ENCODE peak calls at places on chromosomes 2 and 18, in eight cellular contexts. One of them, this sample, is unnamed. For H3K36me3, the result is how much of the 10 kb centered on the place peaks cover.

GRCh38 chr18:25278415-25278814 is 73.6 kb downstream of the ZNF521 start:
- DNase-seq in HepG2: no peak
- DNase-seq in endothelial cell of umbilical vein: peak
- DNase-seq in PC-3: no peak
- DNase-seq in sigmoid colon: no peak
- DNase-seq in lower lobe of right lung: no peak
- DNase-seq in hepatocyte: no peak
- DNase-seq in transverse colon: no peak
- DNase-seq in this sample: no peak

GRCh38 chr2:202026507-202026906 is 7.1 kb upstream of the FZD7 start:
- DNase-seq in HepG2: no peak
- DNase-seq in sigmoid colon: no peak
- DNase-seq in hepatocyte: no peak
- DNase-seq in lower lobe of right lung: no peak
- DNase-seq in endothelial cell of umbilical vein: no peak
- DNase-seq in PC-3: no peak
- DNase-seq in transverse colon: no peak
- DNase-seq in this sample: no peak

GRCh38 chr2:43340066-43340465 is 113.7 kb upstream of the ZFP36L2 start:
- DNase-seq in endothelial cell of umbilical vein: peak
- DNase-seq in sigmoid colon: no peak
- DNase-seq in HepG2: no peak
- DNase-seq in hepatocyte: no peak
- DNase-seq in transverse colon: no peak
- DNase-seq in lower lobe of right lung: no peak
- DNase-seq in PC-3: peak
- DNase-seq in this sample: no peak

GRCh38 chr18:21803495-21803894 is 62.9 kb downstream of the MIB1 start:
- DNase-seq in endothelial cell of umbilical vein: no peak
- DNase-seq in sigmoid colon: no peak
- DNase-seq in hepatocyte: no peak
- DNase-seq in HepG2: peak
- DNase-seq in transverse colon: no peak
- DNase-seq in lower lobe of right lung: no peak
- DNase-seq in PC-3: no peak
- DNase-seq in this sample: no peak

GRCh38 chr2:108575132-108575966 is 41.1 kb downstream of the LIMS1 start:
- DNase-seq in hepatocyte: no peak
- DNase-seq in endothelial cell of umbilical vein: no peak
- DNase-seq in PC-3: peak
- DNase-seq in transverse colon: no peak
- DNase-seq in sigmoid colon: no peak
- DNase-seq in lower lobe of right lung: no peak
- DNase-seq in HepG2: no peak
- DNase-seq in this sample: no peak

GRCh38 chr2:207801259-207801658 is 31.6 kb upstream of the FZD5 start:
- DNase-seq in sigmoid colon: no peak
- DNase-seq in lower lobe of right lung: no peak
- DNase-seq in PC-3: no peak
- DNase-seq in endothelial cell of umbilical vein: no peak
- DNase-seq in hepatocyte: peak
- DNase-seq in HepG2: peak
- DNase-seq in transverse colon: no peak
- DNase-seq in this sample: no peak

GRCh38 chr2:239392688-239393400 is 8.0 kb downstream of the HDAC4 start:
- DNase-seq in endothelial cell of umbilical vein: no peak
- DNase-seq in hepatocyte: no peak
- DNase-seq in transverse colon: no peak
- DNase-seq in sigmoid colon: peak
- DNase-seq in lower lobe of right lung: peak
- DNase-seq in PC-3: no peak
- DNase-seq in HepG2: no peak
- DNase-seq in this sample: no peak

GRCh38 chr2:226794751-226795171 is 4.9 kb downstream of the IRS1 start:
- DNase-seq in hepatocyte: peak
- DNase-seq in transverse colon: no peak
- DNase-seq in sigmoid colon: no peak
- DNase-seq in PC-3: peak
- DNase-seq in endothelial cell of umbilical vein: no peak
- DNase-seq in lower lobe of right lung: no peak
- DNase-seq in HepG2: no peak
- DNase-seq in this sample: peak

GRCh38 chr2:61911510-61911909 is 6.0 kb downstream of the COMMD1 start:
- DNase-seq in lower lobe of right lung: no peak
- DNase-seq in transverse colon: no peak
- DNase-seq in hepatocyte: no peak
- DNase-seq in PC-3: no peak
- DNase-seq in sigmoid colon: no peak
- DNase-seq in endothelial cell of umbilical vein: no peak
- DNase-seq in HepG2: no peak
- DNase-seq in this sample: no peak

GRCh38 chr2:12412898-12413305 is 303.8 kb upstream of the TRIB2 start:
- DNase-seq in hepatocyte: no peak
- DNase-seq in HepG2: no peak
- DNase-seq in lower lobe of right lung: no peak
- DNase-seq in transverse colon: no peak
- DNase-seq in endothelial cell of umbilical vein: peak
- DNase-seq in PC-3: no peak
- DNase-seq in sigmoid colon: no peak
- DNase-seq in this sample: no peak

GRCh38 chr2:183010112-183010511 is 28.1 kb downstream of the NCKAP1 start:
- DNase-seq in sigmoid colon: no peak
- DNase-seq in lower lobe of right lung: no peak
- DNase-seq in endothelial cell of umbilical vein: peak
- DNase-seq in hepatocyte: peak
- DNase-seq in HepG2: no peak
- DNase-seq in transverse colon: no peak
- DNase-seq in PC-3: peak
- DNase-seq in this sample: no peak

GRCh38 chr2:55047677-55048299 is 2.5 kb downstream of the RTN4 start:
- DNase-seq in sigmoid colon: no peak
- DNase-seq in transverse colon: no peak
- DNase-seq in hepatocyte: peak
- DNase-seq in PC-3: peak
- DNase-seq in endothelial cell of umbilical vein: peak
- DNase-seq in HepG2: peak
- DNase-seq in lower lobe of right lung: no peak
- DNase-seq in this sample: peak

GRCh38 chr18:35045121-35045520 is 3.9 kb downstream of the MAPRE2 start:
- DNase-seq in sigmoid colon: no peak
- DNase-seq in lower lobe of right lung: no peak
- DNase-seq in transverse colon: no peak
- DNase-seq in endothelial cell of umbilical vein: peak
- DNase-seq in hepatocyte: peak
- DNase-seq in PC-3: no peak
- DNase-seq in HepG2: no peak
- DNase-seq in this sample: no peak

GRCh38 chr18:9513971-9514512 is 38.7 kb downstream of the RALBP1 start:
- DNase-seq in transverse colon: no peak
- DNase-seq in PC-3: peak
- DNase-seq in lower lobe of right lung: no peak
- DNase-seq in HepG2: peak
- DNase-seq in sigmoid colon: no peak
- DNase-seq in hepatocyte: no peak
- DNase-seq in endothelial cell of umbilical vein: no peak
- DNase-seq in this sample: no peak

GRCh38 chr18:23137093-23137640 is 1.9 kb downstream of the CABLES1 start:
- DNase-seq in hepatocyte: no peak
- DNase-seq in lower lobe of right lung: no peak
- DNase-seq in HepG2: no peak
- DNase-seq in transverse colon: no peak
- DNase-seq in endothelial cell of umbilical vein: peak
- DNase-seq in PC-3: no peak
- DNase-seq in sigmoid colon: no peak
- DNase-seq in this sample: no peak

GRCh38 chr2:38719706-38720105 is 31.5 kb downstream of the SRSF7 start:
- DNase-seq in endothelial cell of umbilical vein: no peak
- DNase-seq in lower lobe of right lung: no peak
- DNase-seq in HepG2: no peak
- DNase-seq in transverse colon: no peak
- DNase-seq in hepatocyte: no peak
- DNase-seq in PC-3: no peak
- DNase-seq in sigmoid colon: no peak
- DNase-seq in this sample: no peak

GRCh38 chr2:215417400-215417951 is 18.4 kb downstream of the FN1 start:
- DNase-seq in sigmoid colon: no peak
- DNase-seq in PC-3: no peak
- DNase-seq in lower lobe of right lung: no peak
- DNase-seq in endothelial cell of umbilical vein: no peak
- DNase-seq in hepatocyte: peak
- DNase-seq in HepG2: peak
- DNase-seq in transverse colon: no peak
- DNase-seq in this sample: no peak

GRCh38 chr2:221572180-221572820 is at the start of gene EPHA4:
- DNase-seq in PC-3: peak
- DNase-seq in HepG2: no peak
- DNase-seq in sigmoid colon: peak
- DNase-seq in endothelial cell of umbilical vein: peak
- DNase-seq in hepatocyte: peak
- DNase-seq in transverse colon: peak
- DNase-seq in lower lobe of right lung: peak
- DNase-seq in this sample: peak

GRCh38 chr2:45610281-45611019 is 617 bp downstream of the SRBD1 start:
- DNase-seq in hepatocyte: peak
- DNase-seq in PC-3: peak
- DNase-seq in endothelial cell of umbilical vein: peak
- DNase-seq in HepG2: peak
- DNase-seq in lower lobe of right lung: peak
- DNase-seq in sigmoid colon: peak
- DNase-seq in transverse colon: peak
- DNase-seq in this sample: peak

GRCh38 chr2:132374961-132375360 is 41.6 kb upstream of the GPR39 start:
- DNase-seq in transverse colon: no peak
- DNase-seq in sigmoid colon: peak
- DNase-seq in hepatocyte: no peak
- DNase-seq in HepG2: no peak
- DNase-seq in lower lobe of right lung: no peak
- DNase-seq in PC-3: no peak
- DNase-seq in endothelial cell of umbilical vein: no peak
- DNase-seq in this sample: no peak

GRCh38 chr2:238966274-238966937 is 118.5 kb downstream of the TWIST2 start:
- DNase-seq in lower lobe of right lung: no peak
- DNase-seq in sigmoid colon: no peak
- DNase-seq in HepG2: no peak
- DNase-seq in hepatocyte: no peak
- DNase-seq in endothelial cell of umbilical vein: no peak
- DNase-seq in PC-3: no peak
- DNase-seq in transverse colon: no peak
- DNase-seq in this sample: no peak

GRCh38 chr2:230347659-230348305 is 20.8 kb downstream of the SP140L start:
- DNase-seq in lower lobe of right lung: no peak
- DNase-seq in transverse colon: no peak
- DNase-seq in PC-3: no peak
- DNase-seq in sigmoid colon: no peak
- DNase-seq in hepatocyte: no peak
- DNase-seq in endothelial cell of umbilical vein: peak
- DNase-seq in HepG2: no peak
- DNase-seq in this sample: no peak

GRCh38 chr2:164722604-164723338 is 101.5 kb upstream of the GRB14 start:
- DNase-seq in endothelial cell of umbilical vein: peak
- DNase-seq in hepatocyte: no peak
- DNase-seq in HepG2: no peak
- DNase-seq in sigmoid colon: no peak
- DNase-seq in lower lobe of right lung: no peak
- DNase-seq in transverse colon: no peak
- DNase-seq in PC-3: no peak
- DNase-seq in this sample: no peak

GRCh38 chr18:3885209-3885792 is 435.3 kb downstream of the TGIF1 start:
- DNase-seq in hepatocyte: no peak
- DNase-seq in PC-3: peak
- DNase-seq in endothelial cell of umbilical vein: no peak
- DNase-seq in transverse colon: no peak
- DNase-seq in HepG2: peak
- DNase-seq in lower lobe of right lung: no peak
- DNase-seq in sigmoid colon: no peak
- DNase-seq in this sample: no peak
- TF ChIP-seq CTCF in hepatocyte: no peak
- TF ChIP-seq CTCF in PC-3: peak
- TF ChIP-seq CTCF in endothelial cell of umbilical vein: peak
- TF ChIP-seq CTCF in transverse colon: peak
- TF ChIP-seq CTCF in HepG2: no peak
- TF ChIP-seq CTCF in lower lobe of right lung: no peak
- TF ChIP-seq CTCF in sigmoid colon: no peak
- TF ChIP-seq CTCF in this sample: no peak

DNA sequence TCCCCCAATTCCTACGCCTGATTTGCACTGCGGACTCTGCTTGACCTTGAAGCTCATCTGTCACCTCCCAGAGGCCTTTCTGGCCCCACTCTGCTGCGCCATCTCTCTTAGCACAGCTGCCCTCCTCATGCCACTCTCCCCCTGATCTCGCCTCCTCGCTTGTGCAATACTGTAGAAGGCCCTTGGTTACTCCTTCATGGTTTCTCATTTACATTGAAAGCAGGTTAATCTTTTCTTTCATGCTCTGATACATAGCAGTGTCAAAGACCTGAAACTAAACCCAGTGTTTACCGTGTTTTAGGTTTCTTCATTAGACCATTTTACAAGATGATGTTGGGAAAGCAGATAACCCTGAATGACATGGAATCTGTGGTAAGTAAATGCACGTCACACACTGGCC is 258.8 kb downstream of the ALPK2 start:
- DNase-seq in endothelial cell of umbilical vein: no peak
- DNase-seq in lower lobe of right lung: no peak
- DNase-seq in PC-3: no peak
- DNase-seq in HepG2: no peak
- DNase-seq in sigmoid colon: no peak
- DNase-seq in transverse colon: no peak
- DNase-seq in hepatocyte: no peak
- DNase-seq in this sample: no peak
- H3K36me3 ChIP-seq in endothelial cell of umbilical vein: under half
- H3K36me3 ChIP-seq in lower lobe of right lung: half or more
- H3K36me3 ChIP-seq in PC-3: under half
- H3K36me3 ChIP-seq in HepG2: under half
- H3K36me3 ChIP-seq in sigmoid colon: half or more
- H3K36me3 ChIP-seq in transverse colon: under half
- H3K36me3 ChIP-seq in hepatocyte: under half
- H3K36me3 ChIP-seq in this sample: under half

DNA sequence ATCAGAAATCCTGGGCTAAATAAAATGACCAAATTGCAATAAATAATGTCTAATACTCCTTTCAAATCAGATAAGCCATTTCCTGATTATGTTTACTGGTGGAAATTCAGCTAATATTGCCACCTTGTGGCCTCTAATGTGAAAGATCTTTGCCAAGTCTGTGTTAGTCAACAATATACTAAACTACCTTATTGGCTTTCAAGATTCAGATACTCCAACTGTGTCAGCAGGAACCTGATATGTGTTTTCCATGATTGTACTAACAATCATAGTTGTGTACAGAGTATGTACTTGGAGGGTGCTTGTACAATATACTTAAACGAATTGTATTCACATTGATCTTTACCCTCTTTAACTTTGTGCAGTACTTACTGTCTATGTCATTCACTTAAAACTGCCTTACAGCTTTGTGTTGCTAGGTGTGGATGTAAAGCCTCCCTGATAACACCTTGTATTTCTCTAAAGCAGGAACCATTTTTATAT is 75.4 kb upstream of the C2orf15 start:
- DNase-seq in PC-3: peak
- DNase-seq in hepatocyte: peak
- DNase-seq in HepG2: peak
- DNase-seq in lower lobe of right lung: no peak
- DNase-seq in transverse colon: no peak
- DNase-seq in endothelial cell of umbilical vein: peak
- DNase-seq in sigmoid colon: no peak
- DNase-seq in this sample: no peak
- TF ChIP-seq CTCF in PC-3: peak
- TF ChIP-seq CTCF in hepatocyte: peak
- TF ChIP-seq CTCF in HepG2: peak
- TF ChIP-seq CTCF in lower lobe of right lung: peak
- TF ChIP-seq CTCF in transverse colon: peak
- TF ChIP-seq CTCF in endothelial cell of umbilical vein: peak
- TF ChIP-seq CTCF in sigmoid colon: no peak
- TF ChIP-seq CTCF in this sample: no peak

GRCh38 chr2:15609341-15610042 is 17.8 kb downstream of the DDX1 start:
- DNase-seq in endothelial cell of umbilical vein: no peak
- DNase-seq in HepG2: no peak
- DNase-seq in PC-3: no peak
- DNase-seq in transverse colon: no peak
- DNase-seq in hepatocyte: no peak
- DNase-seq in sigmoid colon: no peak
- DNase-seq in lower lobe of right lung: no peak
- DNase-seq in this sample: no peak
- H3K36me3 ChIP-seq in endothelial cell of umbilical vein: under half
- H3K36me3 ChIP-seq in HepG2: under half
- H3K36me3 ChIP-seq in PC-3: half or more
- H3K36me3 ChIP-seq in transverse colon: under half
- H3K36me3 ChIP-seq in hepatocyte: under half
- H3K36me3 ChIP-seq in sigmoid colon: half or more
- H3K36me3 ChIP-seq in lower lobe of right lung: half or more
- H3K36me3 ChIP-seq in this sample: under half